ENCODE peak calls at places on chromosomes 6 and 20, in six cellular contexts. U is cardiac muscle cell, K is iris pigment epithelial cell, W is AG08395, M is esophagus squamous epithelium, P is KBM-7. H is an unnamed sample.

GRCh38 chr20:6886065-6886729 is 118.7 kb downstream of the BMP2 start:
- DNase-seq in W (no peak), P (no peak), U (no peak), M (no peak), K (peak), H (no peak)

GRCh38 chr6:52253494-52253893 is 9.2 kb upstream of the IL17F start:
- DNase-seq in M (no peak), P (no peak), W (peak), U (no peak), K (no peak), H (no peak)

GRCh38 chr6:162014069-162014811 is 713.3 kb downstream of the PRKN start:
- DNase-seq in M (no peak), W (no peak), U (no peak), K (no peak), P (no peak), H (no peak)

GRCh38 chr6:34982424-34982852 is 93.4 kb downstream of the ANKS1A start:
- DNase-seq in K (peak), W (peak), U (peak), P (peak), M (no peak), H (no peak)

GRCh38 chr6:95670011-95670463 is 92.7 kb downstream of the MANEA start:
- DNase-seq in P (no peak), M (no peak), U (no peak), K (no peak), W (no peak), H (no peak)

GRCh38 chr20:61754976-61755778 is 310.5 kb downstream of the TAF4 start:
- DNase-seq in W (no peak), K (no peak), U (no peak), P (no peak), M (no peak), H (no peak)

GRCh38 chr6:36851149-36851614 is 11.9 kb upstream of the CPNE5 start:
- DNase-seq in W (peak), U (peak), P (peak), M (no peak), K (peak), H (no peak)

GRCh38 chr20:59149678-59150504 is 13.7 kb upstream of the ZNF831 start:
- DNase-seq in U (no peak), M (no peak), W (no peak), K (no peak), P (peak), H (no peak)

GRCh38 chr6:157548635-157549467 is 167.9 kb downstream of the ZDHHC14 start:
- DNase-seq in K (no peak), W (no peak), M (no peak), U (no peak), P (peak), H (no peak)

GRCh38 chr6:149197482-149197881 is 120.0 kb upstream of the TAB2 start:
- DNase-seq in K (no peak), M (no peak), P (no peak), W (no peak), U (no peak), H (no peak)

GRCh38 chr6:43489277-43490072 is 12.1 kb downstream of the TJAP1 start:
- DNase-seq in W (no peak), U (no peak), K (no peak), P (no peak), M (no peak), H (no peak)

GRCh38 chr20:63095718-63096654 is 89.2 kb upstream of the BHLHE23 start:
- DNase-seq in K (no peak), W (no peak), M (no peak), P (no peak), U (no peak), H (no peak)

GRCh38 chr20:46174469-46175126 is 56.5 kb downstream of the CD40 start:
- DNase-seq in K (peak), U (peak), M (no peak), P (peak), W (peak), H (no peak)